ENCODE peak calls at places on chromosomes 6 and 20, in ten cellular contexts. N is left cardiac atrium; H is psoas muscle; C is left colon; J is natural killer cell; P is upper lobe of right lung; B is T-helper 17 cell; S is stimulated activated naive CD8-positive, alpha-beta T cell treated with anti-CD3 and anti-CD28 coated beads, Interleukin-15, amount 100 ng/mL, for 72 hours; X is pancreas; M is activated CD8-positive, alpha-beta memory T cell treated with anti-CD3 and anti-CD28 coated beads, Interleukin-2, amount 10 ng/mL, durations not matched to agents 7 days and 5 days. Y is an unnamed sample.

GRCh38 chr6:17971128-17972073 is 16.0 kb downstream of the KIF13A start:
- ATAC-seq in J (no peak), N (no peak), S (no peak), P (no peak), B (no peak), X (peak), H (no peak), C (no peak), M (no peak), Y (no peak)

GRCh38 chr20:63943007-63943807 is 13.0 kb downstream of the UCKL1 start:
- ATAC-seq in C (no peak), N (no peak), S (no peak), H (no peak), J (no peak), M (no peak), B (no peak), X (no peak), P (no peak), Y (no peak)

GRCh38 chr6:54598787-54599309 is 247.7 kb upstream of the FAM83B start:
- ATAC-seq in M (no peak), P (no peak), H (no peak), X (peak), C (no peak), B (no peak), N (no peak), J (no peak), S (no peak), Y (no peak)

GRCh38 chr6:42693725-42694323 is 28.6 kb downstream of the PRPH2 start:
- ATAC-seq in J (peak), B (peak), H (no peak), S (peak), C (peak), X (no peak), P (no peak), M (peak), N (no peak), Y (peak)

GRCh38 chr20:36018208-36018988 is 50.0 kb downstream of the CNBD2 start:
- ATAC-seq in H (no peak), J (no peak), M (no peak), S (no peak), C (peak), X (peak), P (peak), N (no peak), B (no peak), Y (no peak)

GRCh38 chr20:4406627-4407026 is 315.1 kb upstream of the PRND start:
- ATAC-seq in N (no peak), B (no peak), M (no peak), S (no peak), C (no peak), P (no peak), X (no peak), J (no peak), H (no peak), Y (no peak)

GRCh38 chr6:79735183-79735582 is 104.1 kb downstream of the SH3BGRL2 start:
- ATAC-seq in B (no peak), M (no peak), X (no peak), N (no peak), C (no peak), P (no peak), S (no peak), H (no peak), J (no peak), Y (no peak)

GRCh38 chr20:53895385-53895755 is 175.0 kb downstream of the BCAS1 start:
- ATAC-seq in M (no peak), J (no peak), P (no peak), S (no peak), C (no peak), X (no peak), H (no peak), N (no peak), B (no peak), Y (no peak)

GRCh38 chr6:166750125-166750793 is 123.2 kb upstream of the RPS6KA2 start:
- ATAC-seq in H (no peak), B (no peak), N (peak), C (no peak), M (no peak), J (no peak), P (peak), S (peak), X (no peak), Y (no peak)

GRCh38 chr6:137589067-137589848 is 95.1 kb upstream of the OLIG3 start:
- ATAC-seq in H (no peak), X (no peak), N (no peak), M (peak), P (peak), S (peak), C (peak), J (peak), B (peak), Y (peak)

GRCh38 chr6:26304213-26305096 is 60.5 kb upstream of the BTN3A2 start:
- ATAC-seq in J (peak), P (peak), C (peak), X (peak), S (peak), B (peak), N (peak), M (peak), H (peak), Y (peak)

GRCh38 chr6:7235712-7236311 is 77.2 kb downstream of the SSR1 start:
- ATAC-seq in N (peak), S (peak), P (peak), M (no peak), H (peak), J (no peak), C (peak), X (peak), B (no peak), Y (no peak)

GRCh38 chr6:45505470-45505869 is 127.7 kb upstream of the SUPT3H start:
- ATAC-seq in P (no peak), H (no peak), J (no peak), X (no peak), B (no peak), C (no peak), M (no peak), S (no peak), N (no peak), Y (no peak)

GRCh38 chr6:43624786-43625288 is 4.2 kb downstream of the GTPBP2 start:
- ATAC-seq in B (no peak), M (no peak), N (no peak), S (no peak), P (no peak), H (no peak), C (no peak), J (no peak), X (no peak), Y (no peak)

GRCh38 chr6:6453186-6453585 is 132.7 kb upstream of the F13A1 start:
- ATAC-seq in N (no peak), J (no peak), X (no peak), C (no peak), M (no peak), P (no peak), B (no peak), S (no peak), H (no peak), Y (no peak)

GRCh38 chr20:57429579-57430202 is 38.5 kb downstream of the RBM38 start:
- ATAC-seq in H (no peak), N (no peak), X (no peak), M (no peak), J (no peak), B (no peak), C (no peak), S (no peak), P (peak), Y (peak)

GRCh38 chr6:7468382-7469081 is 72.9 kb upstream of the DSP start:
- ATAC-seq in J (peak), N (peak), C (no peak), B (no peak), X (peak), M (no peak), H (peak), P (peak), S (peak), Y (no peak)

GRCh38 chr6:17045581-17046322 is 56.1 kb upstream of the STMND1 start:
- ATAC-seq in J (no peak), H (peak), P (peak), X (peak), C (peak), S (no peak), M (no peak), N (peak), B (no peak), Y (no peak)

GRCh38 chr6:158408552-158409130 is 96.4 kb downstream of the TULP4 start:
- ATAC-seq in M (no peak), H (peak), N (peak), B (no peak), S (no peak), X (peak), J (no peak), C (no peak), P (peak), Y (no peak)

GRCh38 chr20:22807045-22807444 is 222.7 kb upstream of the FOXA2 start:
- ATAC-seq in P (no peak), S (no peak), C (no peak), B (no peak), J (no peak), X (peak), H (no peak), N (no peak), M (no peak), Y (no peak)

GRCh38 chr6:163428373-163428772 is 13.9 kb downstream of the QKI start:
- ATAC-seq in C (peak), J (no peak), P (no peak), N (no peak), X (no peak), M (no peak), S (no peak), H (no peak), B (no peak), Y (no peak)

GRCh38 chr6:35725721-35726438 is 11.0 kb upstream of the ARMC12 start:
- ATAC-seq in S (peak), B (no peak), X (peak), J (no peak), H (peak), M (no peak), N (peak), P (peak), C (peak), Y (no peak)

GRCh38 chr6:146210406-146211068 is 181.7 kb downstream of the GRM1 start:
- ATAC-seq in P (no peak), N (no peak), S (no peak), H (no peak), X (no peak), M (no peak), C (no peak), B (no peak), J (no peak), Y (no peak)

GRCh38 chr20:32050851-32051556 is 1.0 kb upstream of the HCK start:
- ATAC-seq in B (peak), H (peak), S (no peak), C (peak), P (peak), N (peak), X (peak), M (no peak), J (no peak), Y (peak)

GRCh38 chr6:157962601-157963084 is 19.0 kb upstream of the SYNJ2 start:
- ATAC-seq in M (peak), N (no peak), C (no peak), H (no peak), X (peak), J (no peak), S (peak), B (no peak), P (peak), Y (no peak)

GRCh38 chr6:11232968-11233626 is 629 bp upstream of the NEDD9 start:
- ATAC-seq in M (peak), C (peak), P (no peak), S (no peak), N (peak), H (peak), J (peak), X (peak), B (peak), Y (peak)

GRCh38 chr6:151108548-151108947 is 131.2 kb upstream of the AKAP12 start:
- ATAC-seq in S (no peak), C (no peak), H (no peak), N (no peak), J (no peak), B (no peak), M (no peak), X (no peak), P (no peak), Y (no peak)

GRCh38 chr6:75308250-75308988 is 23.8 kb upstream of the TMEM30A start:
- ATAC-seq in J (no peak), C (no peak), B (no peak), X (no peak), N (no peak), M (no peak), H (no peak), S (no peak), P (no peak), Y (no peak)

GRCh38 chr6:93418448-93419303 is 683 bp downstream of the EPHA7 start:
- ATAC-seq in J (no peak), S (peak), N (peak), X (peak), C (peak), B (peak), P (peak), H (no peak), M (no peak), Y (no peak)

GRCh38 chr20:3820901-3821727 is 767 bp downstream of the AP5S1 start:
- ATAC-seq in P (no peak), X (peak), S (no peak), H (peak), N (no peak), M (no peak), C (no peak), B (no peak), J (no peak), Y (no peak)

GRCh38 chr6:1890071-1890470 is 280.4 kb downstream of the FOXC1 start:
- ATAC-seq in X (no peak), H (no peak), J (no peak), M (no peak), B (no peak), N (no peak), S (no peak), C (no peak), P (no peak), Y (no peak)

GRCh38 chr6:5108068-5108467 is 22.9 kb downstream of the PPP1R3G start:
- ATAC-seq in C (no peak), N (peak), J (no peak), S (no peak), X (no peak), P (no peak), B (no peak), M (no peak), H (peak), Y (no peak)

GRCh38 chr20:37845261-37845681 is 57.7 kb upstream of the VSTM2L start:
- ATAC-seq in M (no peak), S (no peak), B (no peak), X (peak), P (peak), N (peak), J (no peak), H (no peak), C (no peak), Y (no peak)

GRCh38 chr6:30847421-30847970 is 36.8 kb upstream of the DDR1 start:
- ATAC-seq in S (no peak), P (peak), B (no peak), C (no peak), M (no peak), N (no peak), H (no peak), X (no peak), J (no peak), Y (no peak)

GRCh38 chr20:5691918-5692618 is 58.1 kb upstream of the SHLD1 start:
- ATAC-seq in P (no peak), J (no peak), C (no peak), M (no peak), N (no peak), H (no peak), S (no peak), X (no peak), B (peak), Y (peak)

GRCh38 chr20:2470432-2471193 is at the start of gene SNRPB:
- ATAC-seq in H (peak), N (peak), B (peak), M (peak), C (peak), S (peak), X (peak), P (peak), J (peak), Y (peak)

GRCh38 chr20:8489094-8489883 is 357.2 kb downstream of the PLCB1 start:
- ATAC-seq in J (no peak), P (no peak), S (no peak), M (no peak), N (peak), B (no peak), H (no peak), X (no peak), C (no peak), Y (peak)

Y was measured in stimulated activated memory B cell treated with anti-CD40 and anti-IgM and Interleukin-4, amounts not matched to agents 10 μg/mL and 1 μg/mL and 100 μg/mL, for 72 hours.